ENCODE peak calls at places on chromosomes 13 and 19, in four cellular contexts. E is H9, X is mesendoderm, C is H1. O is an unnamed sample.

GRCh38 chr13:111472083-111472482 is 151.6 kb downstream of the TEX29 start:
- DNase-seq in E (no peak), X (no peak), C (no peak), O (no peak)

GRCh38 chr19:1252221-1252817 is 3.9 kb downstream of the MIDN start:
- DNase-seq in E (no peak), X (peak), C (no peak), O (peak)

GRCh38 chr13:23810842-23811241 is 78.4 kb downstream of the MIPEP start:
- DNase-seq in E (no peak), X (no peak), C (no peak), O (no peak)

GRCh38 chr13:90084684-90085290 is 1262.7 kb upstream of the MIR17HG start:
- DNase-seq in E (no peak), X (no peak), C (no peak), O (no peak)

GRCh38 chr13:97766749-97767148 is 186.7 kb upstream of the IPO5 start:
- DNase-seq in E (no peak), X (no peak), C (no peak), O (no peak)

GRCh38 chr13:36533806-36534205 is 101.5 kb downstream of the CCNA1 start:
- DNase-seq in E (no peak), X (peak), C (no peak), O (no peak)

GRCh38 chr19:22052644-22053013 is 345 bp downstream of the ZNF257 start:
- DNase-seq in E (no peak), X (no peak), C (no peak), O (no peak)

GRCh38 chr13:84439108-84439507 is 556.8 kb upstream of the SLITRK1 start:
- DNase-seq in E (no peak), X (no peak), C (no peak), O (peak)

GRCh38 chr19:33819875-33820781 is 23.5 kb downstream of the KCTD15 start:
- DNase-seq in E (peak), X (peak), C (no peak), O (peak)

GRCh38 chr19:37507167-37507464 is 377 bp downstream of the ZNF793 start:
- DNase-seq in E (no peak), X (no peak), C (no peak), O (no peak)

GRCh38 chr19:18190278-18190677 is 2.7 kb upstream of the MPV17L2 start:
- DNase-seq in E (no peak), X (no peak), C (no peak), O (no peak)

GRCh38 chr13:112813552-112813951 is 123.7 kb downstream of the ATP11A start:
- DNase-seq in E (no peak), X (no peak), C (no peak), O (no peak)

GRCh38 chr13:111230385-111230930 is 90.0 kb upstream of the TEX29 start:
- DNase-seq in E (no peak), X (no peak), C (no peak), O (no peak)

GRCh38 chr13:89628567-89628966 is 1718.9 kb upstream of the MIR17HG start:
- DNase-seq in E (no peak), X (no peak), C (no peak), O (no peak)

GRCh38 chr19:13281567-13282291 is 131.5 kb downstream of the IER2 start:
- DNase-seq in E (no peak), X (no peak), C (no peak), O (no peak)

GRCh38 chr13:30204564-30204963 is 102.8 kb downstream of the KATNAL1 start:
- DNase-seq in E (no peak), X (no peak), C (no peak), O (no peak)

GRCh38 chr19:48319647-48320537 is 5.5 kb upstream of the EMP3 start:
- DNase-seq in E (peak), X (peak), C (no peak), O (peak)

GRCh38 chr13:20528451-20528850 is 2.8 kb upstream of the CRYL1 start:
- DNase-seq in E (no peak), X (no peak), C (no peak), O (no peak)

GRCh38 chr13:108679989-108680388 is 50.6 kb downstream of the MYO16 start:
- DNase-seq in E (no peak), X (no peak), C (no peak), O (no peak)

GRCh38 chr19:21750586-21751128 is 16.7 kb downstream of the ZNF100 start:
- DNase-seq in E (no peak), X (no peak), C (no peak), O (no peak)

GRCh38 chr19:35211545-35212230 is 16.9 kb downstream of the FAM187B start:
- DNase-seq in E (no peak), X (no peak), C (no peak), O (no peak)

GRCh38 chr19:5109560-5109959 is 140.6 kb downstream of the KDM4B start:
- DNase-seq in E (peak), X (peak), C (no peak), O (no peak)

GRCh38 chr19:5913739-5914357 is at the start of gene CAPS:
- DNase-seq in E (no peak), X (no peak), C (no peak), O (peak)

GRCh38 chr13:97001641-97002040 is 7.4 kb upstream of the OXGR1 start:
- DNase-seq in E (no peak), X (no peak), C (no peak), O (no peak)

GRCh38 chr13:43057653-43058317 is 34.4 kb downstream of the DNAJC15 start:
- DNase-seq in E (peak), X (peak), C (no peak), O (no peak)

GRCh38 chr19:11141937-11142527 is 13.6 kb downstream of the SPC24 start:
- DNase-seq in E (peak), X (peak), C (no peak), O (no peak)

GRCh38 chr19:28103916-28104315 is 1109.0 kb downstream of the UQCRFS1 start:
- DNase-seq in E (no peak), X (peak), C (no peak), O (no peak)

GRCh38 chr13:76552373-76552772 is 333.8 kb downstream of the KCTD12 start:
- DNase-seq in E (no peak), X (no peak), C (no peak), O (no peak)

GRCh38 chr19:17797397-17798201 is 2.7 kb downstream of the B3GNT3 start:
- DNase-seq in E (no peak), X (no peak), C (no peak), O (no peak)

GRCh38 chr13:24713022-24713421 is 32.8 kb downstream of the ATP12A start:
- DNase-seq in E (no peak), X (no peak), C (no peak), O (no peak)

GRCh38 chr13:111187879-111188643 is 73.0 kb downstream of the ARHGEF7 start:
- DNase-seq in E (no peak), X (peak), C (no peak), O (peak)

GRCh38 chr19:11478167-11479089 is 2.4 kb downstream of the ELAVL3 start:
- DNase-seq in E (no peak), X (no peak), C (no peak), O (no peak)

GRCh38 chr13:59691501-59692066 is 472.1 kb downstream of the DIAPH3 start:
- DNase-seq in E (no peak), X (no peak), C (no peak), O (peak)

GRCh38 chr13:79932556-79932955 is 408.4 kb downstream of the SPRY2 start:
- DNase-seq in E (no peak), X (no peak), C (no peak), O (no peak)

GRCh38 chr13:79933389-79933788 is 407.5 kb downstream of the SPRY2 start:
- DNase-seq in E (no peak), X (no peak), C (no peak), O (no peak)

GRCh38 chr13:79937311-79938243 is 403.3 kb downstream of the SPRY2 start:
- DNase-seq in E (no peak), X (no peak), C (no peak), O (no peak)

GRCh38 chr13:79935121-79935520 is 405.8 kb downstream of the SPRY2 start:
- DNase-seq in E (no peak), X (no peak), C (no peak), O (peak)

GRCh38 chr13:79936368-79937136 is 404.4 kb downstream of the SPRY2 start:
- DNase-seq in E (no peak), X (peak), C (no peak), O (peak)
- H3K9ac ChIP-seq in E (no peak), X (no peak), C (no peak), O (peak)

DNA sequence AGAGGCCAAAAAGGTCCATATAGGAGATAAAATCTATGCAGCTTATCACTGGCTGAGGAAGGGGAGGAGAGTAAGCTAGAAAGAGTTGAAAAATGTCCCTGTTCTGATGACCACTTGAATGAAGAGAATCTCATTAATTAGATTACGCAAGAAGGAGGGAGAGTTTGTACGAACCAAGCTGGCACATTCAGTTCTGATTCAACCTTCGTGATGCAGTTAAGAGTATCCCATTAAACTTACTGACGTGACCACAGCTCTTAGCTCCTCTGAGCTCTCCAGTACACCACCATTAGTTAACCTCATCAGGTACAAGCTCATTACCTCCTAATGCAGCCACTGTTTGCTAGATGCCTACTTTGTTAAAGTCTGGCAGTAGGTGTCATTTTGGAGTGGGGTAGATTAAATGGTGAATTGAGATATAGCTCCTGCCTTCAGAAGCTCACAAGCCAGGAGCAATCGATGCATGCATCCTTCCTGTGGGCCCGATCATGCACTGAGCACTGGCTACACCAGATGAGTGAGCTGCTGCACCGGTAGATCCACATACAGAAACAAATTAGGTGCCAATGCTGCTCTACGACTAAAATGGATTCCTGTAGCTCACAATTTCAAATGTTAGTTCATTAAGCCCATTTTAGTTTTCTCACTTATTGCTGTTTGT is 458.3 kb downstream of the COG6 start:
- DNase-seq in E (no peak), X (no peak), C (no peak), O (no peak)
- H4K5ac ChIP-seq in E (no peak), X (no peak), C (no peak), O (no peak)

DNA sequence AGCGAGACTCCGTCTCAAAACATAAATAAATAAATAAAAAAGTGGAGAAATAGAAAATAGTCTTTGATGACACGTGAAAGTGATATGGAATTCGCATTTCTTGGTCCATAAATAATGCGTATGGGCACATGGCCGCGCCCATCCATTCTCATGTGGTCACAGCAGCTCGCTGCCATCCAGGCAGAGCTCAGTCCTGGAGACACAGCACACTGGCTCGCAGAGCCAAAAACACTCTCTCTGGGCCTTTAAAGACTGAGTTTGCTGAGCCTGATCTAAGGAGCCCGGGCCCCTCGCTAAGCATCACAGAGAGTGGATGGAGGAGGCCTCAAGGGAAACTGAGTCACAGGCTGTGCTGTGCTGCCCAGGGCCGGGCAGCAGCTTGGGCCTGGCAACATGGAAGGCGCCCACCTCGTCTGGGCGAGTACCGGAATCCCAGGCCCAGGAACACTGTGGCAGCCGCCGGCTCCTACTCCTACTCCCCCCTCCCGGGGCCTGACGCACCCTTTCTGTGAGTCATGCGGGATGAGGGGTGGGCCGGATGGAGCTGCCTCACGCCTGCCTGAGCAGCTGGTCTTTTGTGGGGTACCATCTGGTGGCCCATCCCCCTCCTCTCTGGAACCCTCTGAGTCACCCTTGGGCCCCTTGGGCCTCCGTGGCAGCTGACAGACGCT is 28.9 kb upstream of the CACTIN start:
- DNase-seq in E (no peak), X (no peak), C (no peak), O (peak)
- H3K4ac ChIP-seq in E (no peak), X (no peak), C (no peak), O (peak)

DNA sequence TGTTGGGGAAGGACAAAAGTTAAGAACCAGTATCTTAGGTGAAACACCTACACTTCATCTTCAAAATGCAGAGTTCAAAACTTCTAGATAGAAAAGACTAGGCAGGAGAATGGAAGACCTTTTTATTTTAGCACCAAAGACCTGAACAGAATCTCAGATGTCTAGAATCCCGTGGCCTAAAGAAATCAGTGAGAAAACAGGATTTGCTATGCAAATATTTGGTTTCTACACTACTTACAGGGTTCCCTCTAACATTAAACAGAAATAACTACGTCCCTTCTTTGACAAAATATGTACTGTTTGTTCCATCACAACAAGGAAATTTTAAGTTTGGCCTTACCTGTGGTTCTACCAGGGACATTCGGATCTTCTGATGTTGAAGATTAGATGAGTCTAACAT is 21.5 kb downstream of the DIS3 start:
- DNase-seq in E (no peak), X (no peak), C (no peak), O (no peak)
- H3K9ac ChIP-seq in E (no peak), X (no peak), C (no peak), O (no peak)

GRCh38 chr19:52635786-52636570 is 2.2 kb downstream of the ZNF83 start:
- DNase-seq in E (no peak), X (no peak), C (no peak), O (peak)

GRCh38 chr19:52637718-52638585 is at the start of gene ZNF83:
- DNase-seq in E (peak), X (peak), C (peak), O (peak)

GRCh38 chr19:52640916-52641315 is 2.8 kb upstream of the ZNF83 start:
- DNase-seq in E (peak), X (peak), C (peak), O (no peak)

GRCh38 chr19:52638601-52639000 is 446 bp upstream of the ZNF83 start:
- DNase-seq in E (no peak), X (peak), C (no peak), O (peak)
- H4K5ac ChIP-seq in E (no peak), X (no peak), C (no peak), O (no peak)

GRCh38 chr13:99205621-99206220 is 5.1 kb downstream of the UBAC2 start:
- DNase-seq in E (no peak), X (peak), C (no peak), O (no peak)
- H3K4ac ChIP-seq in E (no peak), X (no peak), C (no peak), O (no peak)

GRCh38 chr19:55257461-55258411 is 1.1 kb downstream of the PPP6R1 start:
- DNase-seq in E (no peak), X (peak), C (no peak), O (peak)

GRCh38 chr19:55258828-55259539 is at the start of gene PPP6R1:
- DNase-seq in E (peak), X (peak), C (peak), O (peak)

GRCh38 chr19:55255618-55256423 is 3.0 kb downstream of the PPP6R1 start:
- DNase-seq in E (no peak), X (no peak), C (no peak), O (peak)

GRCh38 chr19:55258476-55258827 is 365 bp downstream of the PPP6R1 start:
- DNase-seq in E (no peak), X (no peak), C (no peak), O (no peak)

GRCh38 chr19:55256562-55257460 is 2.0 kb downstream of the PPP6R1 start:
- DNase-seq in E (no peak), X (no peak), C (no peak), O (no peak)
- H3K9ac ChIP-seq in E (peak), X (peak), C (no peak), O (peak)

DNA sequence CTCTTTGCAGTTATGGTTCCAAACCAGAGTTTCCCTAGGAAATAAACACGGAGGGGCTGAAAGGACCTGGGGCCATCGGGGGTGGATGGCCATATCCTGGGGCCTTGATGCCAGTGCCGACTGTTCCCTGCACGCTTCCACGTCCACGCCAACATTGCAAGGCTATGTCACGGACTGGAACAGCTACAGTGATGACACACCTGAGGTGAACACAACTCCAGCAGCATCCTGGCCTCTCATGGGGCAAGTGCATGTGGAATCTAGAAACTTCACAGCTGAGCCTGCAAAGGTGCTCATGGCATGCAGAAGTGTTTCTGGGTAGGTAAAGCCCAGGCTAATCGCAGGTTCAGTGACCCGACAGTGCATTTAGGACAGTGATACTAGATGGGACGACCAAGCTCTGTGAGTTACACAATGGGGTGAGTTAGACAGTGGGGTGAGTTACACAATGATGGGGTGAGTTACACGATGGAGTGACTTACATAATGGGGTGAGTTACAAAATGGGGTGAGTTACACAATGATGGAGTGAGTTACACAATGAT is 52.0 kb upstream of the GAS6 start:
- DNase-seq in E (peak), X (no peak), C (no peak), O (no peak)
- H4K5ac ChIP-seq in E (no peak), X (no peak), C (no peak), O (no peak)

O was measured in IMR-90.